ENCODE peak calls at places on chromosomes 7 and 10, in ten cellular contexts. P is NCI-H69; B is dorsolateral prefrontal cortex; N is occipital lobe; K is EL; J is SW480; T is activated T-helper 1 cell treated with anti-CD3 and anti-CD28 coated beads, Interleukin-12 subunit alpha, Interleukin-12 subunit beta, Interleukin-2, Interleukin-4 antibody, amounts not matched to agents 30 ng/mL and 10 ng/mL and 1 ng/mL, durations not matched to agents 14 hours and 24 hours and 36 hours; G is tibial nerve; H is prostate gland; V is GM03348. O is an unnamed sample.
A peak's percentile ranks its signal among the peaks of the same experiment; 100 is the strongest.

GRCh38 chr7:91396-92158 is 100.8 kb upstream of the FAM20C start:
- DNase-seq in P (no peak), B (no peak), N (no peak), K (no peak), J (no peak), T (no peak), G (no peak), H (no peak), V (no peak), O (no peak)

GRCh38 chr10:61081331-61081730 is 137.3 kb upstream of the RHOBTB1 start:
- DNase-seq in P (no peak), B (no peak), N (no peak), K (no peak), J (no peak), T (no peak), G (no peak), H (no peak), V (no peak), O (no peak)

GRCh38 chr7:7237201-7237977 is 55.0 kb downstream of the C1GALT1 start:
- DNase-seq in P (no peak), B (no peak), N (no peak), K (no peak), J (no peak), T (no peak), G (no peak), H (no peak), V (no peak), O (no peak)

GRCh38 chr10:3886666-3887251 is 101.8 kb upstream of the KLF6 start:
- DNase-seq in P (no peak), B (no peak), N (no peak), K (peak; percentile 97), J (no peak), T (no peak), G (no peak), H (no peak), V (peak; percentile 72), O (no peak)

GRCh38 chr7:41058986-41059741 is 643.7 kb downstream of the INHBA start:
- DNase-seq in P (peak; percentile 99), B (no peak), N (no peak), K (peak; percentile 25), J (peak; percentile 3), T (no peak), G (no peak), H (no peak), V (no peak), O (no peak)

GRCh38 chr7:30912986-30913671 is 1.5 kb downstream of the AQP1 start:
- DNase-seq in P (peak; percentile 12), B (no peak), N (no peak), K (no peak), J (no peak), T (no peak), G (no peak), H (no peak), V (no peak), O (no peak)

GRCh38 chr7:115618676-115619075 is 411.9 kb downstream of the TFEC start:
- DNase-seq in P (peak; percentile 60), B (no peak), N (no peak), K (peak; percentile 66), J (no peak), T (no peak), G (no peak), H (no peak), V (peak; percentile 15), O (no peak)

GRCh38 chr10:17031656-17032630 is 97.7 kb downstream of the CUBN start:
- DNase-seq in P (no peak), B (no peak), N (no peak), K (no peak), J (no peak), T (no peak), G (no peak), H (no peak), V (no peak), O (no peak)

GRCh38 chr7:55156919-55157318 is 138.1 kb downstream of the EGFR start:
- DNase-seq in P (no peak), B (no peak), N (no peak), K (no peak), J (no peak), T (no peak), G (no peak), H (no peak), V (no peak), O (no peak)

GRCh38 chr10:131196176-131196885 is 115.2 kb downstream of the TCERG1L start:
- DNase-seq in P (no peak), B (no peak), N (no peak), K (no peak), J (no peak), T (no peak), G (no peak), H (no peak), V (no peak), O (no peak)

GRCh38 chr10:23403719-23404118 is 35.2 kb upstream of the OTUD1 start:
- DNase-seq in P (no peak), B (no peak), N (no peak), K (no peak), J (no peak), T (no peak), G (no peak), H (no peak), V (no peak), O (no peak)

GRCh38 chr10:69495666-69496065 is 44.4 kb downstream of the TSPAN15 start:
- DNase-seq in P (no peak), B (no peak), N (no peak), K (no peak), J (no peak), T (no peak), G (no peak), H (no peak), V (no peak), O (no peak)

GRCh38 chr10:13450078-13450477 is 78.7 kb downstream of the BEND7 start:
- DNase-seq in P (no peak), B (no peak), N (no peak), K (peak; percentile 49), J (no peak), T (no peak), G (no peak), H (no peak), V (peak; percentile 75), O (no peak)

GRCh38 chr10:17092216-17092944 is 37.2 kb downstream of the CUBN start:
- DNase-seq in P (no peak), B (no peak), N (no peak), K (no peak), J (no peak), T (no peak), G (no peak), H (no peak), V (no peak), O (no peak)

GRCh38 chr10:131198401-131198800 is 113.1 kb downstream of the TCERG1L start:
- DNase-seq in P (no peak), B (no peak), N (no peak), K (no peak), J (no peak), T (no peak), G (no peak), H (no peak), V (no peak), O (no peak)

GRCh38 chr7:74272305-74273038 is 16.7 kb upstream of the CLIP2 start:
- DNase-seq in P (peak; percentile 30), B (peak; percentile 28), N (no peak), K (peak; percentile 96), J (peak; percentile 98), T (no peak), G (peak; percentile 26), H (no peak), V (peak; percentile 93), O (peak; percentile 70)

GRCh38 chr7:4103352-4104091 is 578.6 kb upstream of the FOXK1 start:
- DNase-seq in P (peak; percentile 52), B (no peak), N (no peak), K (no peak), J (peak; percentile 35), T (no peak), G (no peak), H (no peak), V (no peak), O (no peak)

GRCh38 chr7:1952169-1952760 is 280.5 kb downstream of the MAD1L1 start:
- DNase-seq in P (no peak), B (no peak), N (no peak), K (no peak), J (no peak), T (no peak), G (no peak), H (no peak), V (no peak), O (no peak)

GRCh38 chr7:139660317-139661042 is 117.3 kb downstream of the HIPK2 start:
- DNase-seq in P (peak; percentile 87), B (no peak), N (no peak), K (no peak), J (peak; percentile 69), T (no peak), G (no peak), H (peak; percentile 47), V (no peak), O (no peak)

GRCh38 chr10:86795353-86795752 is 38.9 kb downstream of the BMPR1A start:
- DNase-seq in P (peak; percentile 58), B (no peak), N (no peak), K (peak; percentile 80), J (peak; percentile 41), T (no peak), G (no peak), H (no peak), V (peak; percentile 70), O (no peak)

GRCh38 chr7:94391716-94392390 is 2.8 kb upstream of the COL1A2 start:
- DNase-seq in P (peak; percentile 17), B (no peak), N (no peak), K (peak; percentile 75), J (no peak), T (peak; percentile 32), G (no peak), H (no peak), V (peak; percentile 70), O (no peak)

GRCh38 chr10:72981028-72981881 is 26.6 kb upstream of the PLA2G12B start:
- DNase-seq in P (no peak), B (no peak), N (no peak), K (no peak), J (no peak), T (no peak), G (no peak), H (no peak), V (no peak), O (no peak)

GRCh38 chr7:3065724-3066143 is 22.1 kb upstream of the CARD11 start:
- DNase-seq in P (peak; percentile 71), B (no peak), N (no peak), K (no peak), J (peak; percentile 36), T (peak; percentile 37), G (no peak), H (peak; percentile 13), V (no peak), O (no peak)

GRCh38 chr10:124093076-124093773 is at the start of gene CHST15:
- DNase-seq in P (peak; percentile 38), B (peak; percentile 46), N (peak; percentile 36), K (peak; percentile 70), J (peak; percentile 67), T (no peak), G (no peak), H (peak; percentile 50), V (peak; percentile 44), O (peak; percentile 65)

GRCh38 chr10:15146366-15146765 is 22.1 kb downstream of the NMT2 start:
- DNase-seq in P (peak; percentile 41), B (no peak), N (no peak), K (no peak), J (no peak), T (no peak), G (no peak), H (no peak), V (no peak), O (no peak)